ENCODE peak calls at places on chromosome 22, in four cellular contexts. O, W, J and N are unnamed samples.

GRCh38 chr22:47042116-47042825 is 279.8 kb downstream of the TBC1D22A start:
- DNase-seq in O (no peak), W (no peak), J (no peak), N (no peak)

GRCh38 chr22:46286941-46287872 is 9.5 kb upstream of the GTSE1 start:
- DNase-seq in O (no peak), W (no peak), J (no peak), N (no peak)

GRCh38 chr22:17786435-17787158 is 12.3 kb upstream of the BID start:
- DNase-seq in O (no peak), W (no peak), J (no peak), N (no peak)

GRCh38 chr22:50129121-50129734 is 39.4 kb downstream of the MOV10L1 start:
- DNase-seq in O (no peak), W (no peak), J (no peak), N (no peak)

GRCh38 chr22:27075028-27075678 is 417.8 kb downstream of the MIAT start:
- DNase-seq in O (no peak), W (no peak), J (no peak), N (no peak)

GRCh38 chr22:17514092-17514491 is 49.2 kb upstream of the SLC25A18 start:
- DNase-seq in O (no peak), W (no peak), J (no peak), N (no peak)

GRCh38 chr22:48057116-48057835 is 1294.8 kb downstream of the TBC1D22A start:
- DNase-seq in O (no peak), W (no peak), J (no peak), N (no peak)

GRCh38 chr22:29480512-29481264 is 670 bp downstream of the NEFH start:
- DNase-seq in O (no peak), W (peak; percentile 80), J (no peak), N (no peak)

GRCh38 chr22:45268167-45268957 is 16.4 kb upstream of the UPK3A start:
- DNase-seq in O (no peak), W (no peak), J (no peak), N (no peak)

GRCh38 chr22:26393929-26394328 is 35.1 kb upstream of the ASPHD2 start:
- DNase-seq in O (no peak), W (no peak), J (no peak), N (no peak)

GRCh38 chr22:43241138-43241597 is 54.2 kb upstream of the TTLL12 start:
- DNase-seq in O (no peak), W (no peak), J (no peak), N (no peak)

GRCh38 chr22:48838376-48838775 is 989.3 kb downstream of the BRD1 start:
- DNase-seq in O (no peak), W (no peak), J (no peak), N (no peak)

GRCh38 chr22:26581769-26582168 is 8.2 kb downstream of the TPST2 start:
- DNase-seq in O (no peak), W (no peak), J (no peak), N (no peak)

GRCh38 chr22:28873183-28873964 is 10.0 kb upstream of the ZNRF3 start:
- DNase-seq in O (no peak), W (no peak), J (no peak), N (no peak)

GRCh38 chr22:27518583-27519437 is 282.7 kb downstream of the MN1 start:
- DNase-seq in O (no peak), W (no peak), J (no peak), N (no peak)

GRCh38 chr22:45974498-45974897 is 2.5 kb downstream of the WNT7B start:
- DNase-seq in O (no peak), W (no peak), J (no peak), N (no peak)

GRCh38 chr22:22702159-22702873 is 57.9 kb downstream of the GGTLC2 start:
- DNase-seq in O (no peak), W (no peak), J (no peak), N (no peak)

GRCh38 chr22:49936018-49936972 is 17.9 kb downstream of the CRELD2 start:
- DNase-seq in O (no peak), W (peak; percentile 63), J (peak; percentile 24), N (peak; percentile 99)

GRCh38 chr22:49923445-49923844 is 5.0 kb downstream of the CRELD2 start:
- DNase-seq in O (no peak), W (peak; percentile 87), J (no peak), N (no peak)

GRCh38 chr22:19671316-19671715 is 43.0 kb upstream of the SEPTIN5 start:
- DNase-seq in O (no peak), W (no peak), J (no peak), N (no peak)

GRCh38 chr22:46070215-46070721 is 80.1 kb upstream of the PPARA start:
- DNase-seq in O (no peak), W (peak; percentile 77), J (no peak), N (no peak)

GRCh38 chr22:26744892-26745808 is 87.8 kb downstream of the MIAT start:
- DNase-seq in O (no peak), W (no peak), J (no peak), N (no peak)

GRCh38 chr22:40325315-40325714 is 21.0 kb upstream of the ADSL start:
- DNase-seq in O (no peak), W (no peak), J (no peak), N (no peak)

GRCh38 chr22:35915477-35916013 is 113.1 kb downstream of the RBFOX2 start:
- DNase-seq in O (no peak), W (no peak), J (no peak), N (no peak)

GRCh38 chr22:43142881-43143562 is at the start of gene MCAT:
- DNase-seq in O (no peak), W (peak; percentile 81), J (peak; percentile 13), N (peak; percentile 81)

GRCh38 chr22:38882972-38883622 is 11.1 kb upstream of the CBX6 start:
- DNase-seq in O (no peak), W (no peak), J (no peak), N (no peak)

GRCh38 chr22:38879961-38880360 is 7.9 kb upstream of the CBX6 start:
- DNase-seq in O (no peak), W (no peak), J (no peak), N (no peak)

GRCh38 chr22:38881997-38882396 is 10.0 kb upstream of the CBX6 start:
- DNase-seq in O (no peak), W (no peak), J (no peak), N (no peak)

GRCh38 chr22:38882480-38882879 is 10.5 kb upstream of the CBX6 start:
- DNase-seq in O (no peak), W (no peak), J (no peak), N (no peak)

DNA sequence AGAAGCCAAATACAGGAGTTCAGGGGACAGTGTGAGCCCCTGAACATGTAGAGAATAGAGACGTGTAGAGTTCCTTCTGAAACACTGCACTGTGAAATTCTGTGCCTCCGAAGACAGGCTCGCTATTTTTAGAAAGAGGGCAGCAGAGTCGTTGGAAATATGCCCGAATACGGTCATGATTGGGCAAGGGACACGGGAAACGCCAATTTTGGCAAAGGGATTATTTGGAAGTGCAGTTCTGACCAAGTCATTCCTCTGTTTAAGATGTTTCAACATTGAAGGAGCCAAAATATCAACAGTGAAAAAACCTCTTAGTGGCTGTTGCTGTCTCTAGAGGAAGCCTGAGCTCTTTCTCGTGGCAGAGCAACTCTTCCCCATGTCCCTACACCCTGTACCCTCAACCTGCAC is 9.5 kb upstream of the CBX6 start:
- DNase-seq in O (no peak), W (no peak), J (peak; percentile 56), N (no peak)
- TF ChIP-seq CTCF in O (no peak), W (no peak), J (no peak), N (no peak)

GRCh38 chr22:37905534-37906363 is at the start of gene MICALL1:
- DNase-seq in O (no peak), W (peak; percentile 50), J (no peak), N (no peak)
- TF ChIP-seq CTCF in O (no peak), W (no peak), J (no peak), N (peak; percentile 24)

DNA sequence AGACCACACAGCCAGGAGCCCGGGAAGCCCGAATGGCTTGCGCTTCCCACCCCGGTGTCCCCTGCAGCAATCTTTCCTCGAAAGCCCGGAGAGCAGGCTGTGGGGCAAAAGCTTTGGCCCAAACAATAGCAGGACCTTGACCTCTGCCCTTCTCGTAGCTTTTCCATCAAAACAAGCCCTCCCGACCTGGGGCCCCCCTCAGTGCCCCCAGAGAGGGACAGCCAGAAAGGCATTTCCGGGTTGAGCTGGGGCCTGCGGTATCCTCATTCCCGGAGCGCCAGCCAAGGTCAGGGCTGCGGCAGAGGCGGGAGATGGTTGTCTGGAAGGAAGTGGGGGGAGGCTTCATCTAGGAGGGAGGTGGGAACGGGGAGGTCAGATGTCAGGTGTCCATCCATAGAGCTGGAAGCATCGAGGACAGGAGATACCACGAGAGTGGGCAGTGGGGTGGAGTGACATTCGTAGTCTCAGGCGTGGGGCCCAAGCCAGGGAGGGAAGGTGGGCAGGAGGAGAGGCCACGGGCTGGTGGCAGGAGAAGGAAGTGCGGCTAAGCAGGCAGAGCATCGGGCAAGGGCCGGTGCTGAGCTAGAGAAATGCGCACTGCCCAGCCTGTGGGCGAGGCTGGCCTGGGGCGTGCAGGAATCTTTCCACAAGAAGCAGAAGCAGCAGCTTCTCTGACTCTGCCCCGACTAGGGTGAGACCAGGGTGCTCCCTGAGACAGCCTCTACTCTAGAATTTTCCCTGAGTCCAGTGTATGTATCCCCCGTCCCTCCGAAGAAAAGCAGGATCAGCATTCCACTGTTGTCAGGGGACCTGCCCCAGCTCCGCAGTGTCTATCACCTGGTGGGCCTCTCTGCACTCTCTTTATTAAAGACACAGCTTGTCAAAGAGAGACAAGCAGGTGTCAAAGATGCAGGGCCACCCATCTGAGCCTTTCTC is 14.3 kb downstream of the PDGFB start:
- DNase-seq in O (no peak), W (no peak), J (no peak), N (no peak)
- TF ChIP-seq CTCF in O (no peak), W (no peak), J (no peak), N (no peak)

GRCh38 chr22:37154925-37155712 is 5.4 kb upstream of the IL2RB start:
- DNase-seq in O (no peak), W (no peak), J (no peak), N (no peak)

GRCh38 chr22:37157516-37158289 is 8.0 kb upstream of the IL2RB start:
- DNase-seq in O (no peak), W (no peak), J (no peak), N (no peak)

GRCh38 chr22:37158963-37159290 is 9.2 kb upstream of the IL2RB start:
- DNase-seq in O (no peak), W (no peak), J (no peak), N (no peak)

GRCh38 chr22:37155971-37156370 is 6.3 kb upstream of the IL2RB start:
- DNase-seq in O (no peak), W (no peak), J (no peak), N (no peak)

DNA sequence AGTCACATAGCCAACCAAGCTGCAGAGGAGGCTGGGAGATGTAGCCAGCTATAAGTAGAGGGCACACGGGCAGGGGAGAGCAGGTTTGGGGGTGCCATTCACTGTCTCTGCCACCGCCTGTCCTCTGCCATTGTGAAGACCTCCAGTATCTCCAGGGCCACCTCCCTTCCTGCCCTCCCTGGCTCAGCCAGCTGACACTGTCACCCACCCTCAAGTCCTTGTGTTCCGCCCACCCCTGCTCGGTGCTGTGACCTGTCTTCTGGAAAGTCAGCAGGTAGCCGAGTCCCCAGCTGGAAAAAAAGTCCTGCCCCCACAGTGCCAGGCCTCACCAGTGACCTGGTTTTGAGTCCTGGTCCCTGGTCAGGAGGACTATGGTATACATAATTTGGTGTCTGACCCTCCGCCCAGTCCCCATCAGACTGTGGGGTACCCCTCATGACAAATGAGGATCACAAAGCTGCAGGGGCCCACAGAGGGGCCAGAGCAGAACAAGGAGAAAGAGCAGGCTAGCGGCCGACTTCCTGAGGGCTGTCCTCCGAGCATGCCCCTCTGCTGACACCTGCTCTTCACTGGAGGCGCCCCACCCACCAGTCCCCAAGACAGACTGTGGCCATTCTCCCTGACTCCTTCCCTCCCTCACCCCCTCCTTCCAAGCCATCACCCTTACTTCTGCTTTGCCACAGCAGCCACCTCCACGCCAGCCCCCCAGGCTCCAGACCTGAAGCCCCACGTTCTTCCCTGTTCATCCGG is 7.1 kb upstream of the IL2RB start:
- DNase-seq in O (no peak), W (no peak), J (no peak), N (no peak)
- TF ChIP-seq CTCF in O (no peak), W (no peak), J (no peak), N (no peak)